ENCODE peak calls at places on chromosomes 7 and 10, in nine cellular contexts. One of them, this sample, is unnamed.

GRCh38 chr10:44386546-44387052 is 1.7 kb upstream of the CXCL12 start:
- DNase-seq in SK-N-SH: peak
- DNase-seq in transverse colon: peak
- DNase-seq in HepG2: peak
- DNase-seq in K562: peak
- DNase-seq in stomach: peak
- DNase-seq in GM12878: no peak
- DNase-seq in sigmoid colon: peak
- DNase-seq in H1: no peak
- DNase-seq in this sample: no peak

GRCh38 chr10:89382757-89383156 is 4.9 kb downstream of the IFIT1B start:
- DNase-seq in SK-N-SH: no peak
- DNase-seq in transverse colon: no peak
- DNase-seq in HepG2: no peak
- DNase-seq in K562: no peak
- DNase-seq in stomach: no peak
- DNase-seq in GM12878: no peak
- DNase-seq in sigmoid colon: no peak
- DNase-seq in H1: no peak
- DNase-seq in this sample: peak

GRCh38 chr10:64286533-64286932 is 765.3 kb downstream of the REEP3 start:
- DNase-seq in SK-N-SH: no peak
- DNase-seq in transverse colon: no peak
- DNase-seq in HepG2: no peak
- DNase-seq in K562: no peak
- DNase-seq in stomach: no peak
- DNase-seq in GM12878: no peak
- DNase-seq in sigmoid colon: no peak
- DNase-seq in H1: no peak
- DNase-seq in this sample: no peak

GRCh38 chr10:26046073-26046684 is 112.2 kb downstream of the MYO3A start:
- DNase-seq in SK-N-SH: no peak
- DNase-seq in transverse colon: no peak
- DNase-seq in HepG2: no peak
- DNase-seq in K562: no peak
- DNase-seq in stomach: no peak
- DNase-seq in GM12878: no peak
- DNase-seq in sigmoid colon: no peak
- DNase-seq in H1: no peak
- DNase-seq in this sample: no peak

GRCh38 chr10:12041766-12042408 is 722 bp downstream of the UPF2 start:
- DNase-seq in SK-N-SH: no peak
- DNase-seq in transverse colon: peak
- DNase-seq in HepG2: peak
- DNase-seq in K562: no peak
- DNase-seq in stomach: no peak
- DNase-seq in GM12878: no peak
- DNase-seq in sigmoid colon: no peak
- DNase-seq in H1: no peak
- DNase-seq in this sample: no peak

GRCh38 chr10:101536800-101537199 is 51.3 kb downstream of the POLL start:
- DNase-seq in SK-N-SH: peak
- DNase-seq in transverse colon: no peak
- DNase-seq in HepG2: peak
- DNase-seq in K562: peak
- DNase-seq in stomach: no peak
- DNase-seq in GM12878: no peak
- DNase-seq in sigmoid colon: no peak
- DNase-seq in H1: no peak
- DNase-seq in this sample: no peak

GRCh38 chr7:2475678-2476015 is 551 bp downstream of the GRIFIN start:
- DNase-seq in SK-N-SH: no peak
- DNase-seq in transverse colon: no peak
- DNase-seq in HepG2: no peak
- DNase-seq in K562: no peak
- DNase-seq in stomach: no peak
- DNase-seq in GM12878: no peak
- DNase-seq in sigmoid colon: no peak
- DNase-seq in H1: no peak
- DNase-seq in this sample: no peak

GRCh38 chr10:95508730-95509129 is 52.4 kb downstream of the SORBS1 start:
- DNase-seq in SK-N-SH: no peak
- DNase-seq in transverse colon: no peak
- DNase-seq in HepG2: peak
- DNase-seq in K562: no peak
- DNase-seq in stomach: no peak
- DNase-seq in GM12878: no peak
- DNase-seq in sigmoid colon: no peak
- DNase-seq in H1: no peak
- DNase-seq in this sample: no peak

GRCh38 chr7:44275146-44275545 is 50.2 kb downstream of the CAMK2B start:
- DNase-seq in SK-N-SH: no peak
- DNase-seq in transverse colon: no peak
- DNase-seq in HepG2: no peak
- DNase-seq in K562: no peak
- DNase-seq in stomach: no peak
- DNase-seq in GM12878: no peak
- DNase-seq in sigmoid colon: no peak
- DNase-seq in H1: no peak
- DNase-seq in this sample: no peak

GRCh38 chr7:142711722-142712616 is 37.3 kb upstream of the PRSS1 start:
- DNase-seq in SK-N-SH: peak
- DNase-seq in transverse colon: no peak
- DNase-seq in HepG2: no peak
- DNase-seq in K562: peak
- DNase-seq in stomach: no peak
- DNase-seq in GM12878: no peak
- DNase-seq in sigmoid colon: no peak
- DNase-seq in H1: no peak
- DNase-seq in this sample: no peak

GRCh38 chr7:46853451-46853850 is 728.5 kb downstream of the TNS3 start:
- DNase-seq in SK-N-SH: no peak
- DNase-seq in transverse colon: no peak
- DNase-seq in HepG2: no peak
- DNase-seq in K562: no peak
- DNase-seq in stomach: no peak
- DNase-seq in GM12878: no peak
- DNase-seq in sigmoid colon: no peak
- DNase-seq in H1: no peak
- DNase-seq in this sample: no peak

GRCh38 chr10:15211464-15211979 is 43.0 kb upstream of the NMT2 start:
- DNase-seq in SK-N-SH: no peak
- DNase-seq in transverse colon: no peak
- DNase-seq in HepG2: no peak
- DNase-seq in K562: no peak
- DNase-seq in stomach: no peak
- DNase-seq in GM12878: no peak
- DNase-seq in sigmoid colon: no peak
- DNase-seq in H1: no peak
- DNase-seq in this sample: no peak

GRCh38 chr10:853017-853416 is 78.5 kb downstream of the LARP4B start:
- DNase-seq in SK-N-SH: no peak
- DNase-seq in transverse colon: no peak
- DNase-seq in HepG2: no peak
- DNase-seq in K562: no peak
- DNase-seq in stomach: no peak
- DNase-seq in GM12878: no peak
- DNase-seq in sigmoid colon: no peak
- DNase-seq in H1: no peak
- DNase-seq in this sample: no peak

GRCh38 chr7:76327610-76328009 is 25.1 kb downstream of the HSPB1 start:
- DNase-seq in SK-N-SH: peak
- DNase-seq in transverse colon: no peak
- DNase-seq in HepG2: no peak
- DNase-seq in K562: no peak
- DNase-seq in stomach: no peak
- DNase-seq in GM12878: no peak
- DNase-seq in sigmoid colon: peak
- DNase-seq in H1: no peak
- DNase-seq in this sample: no peak

GRCh38 chr7:121800916-121801675 is 71.9 kb upstream of the PTPRZ1 start:
- DNase-seq in SK-N-SH: no peak
- DNase-seq in transverse colon: no peak
- DNase-seq in HepG2: no peak
- DNase-seq in K562: no peak
- DNase-seq in stomach: no peak
- DNase-seq in GM12878: no peak
- DNase-seq in sigmoid colon: no peak
- DNase-seq in H1: no peak
- DNase-seq in this sample: no peak

GRCh38 chr10:112953075-112953501 is 3.0 kb downstream of the TCF7L2 start:
- DNase-seq in SK-N-SH: no peak
- DNase-seq in transverse colon: peak
- DNase-seq in HepG2: no peak
- DNase-seq in K562: no peak
- DNase-seq in stomach: no peak
- DNase-seq in GM12878: no peak
- DNase-seq in sigmoid colon: peak
- DNase-seq in H1: no peak
- DNase-seq in this sample: no peak

GRCh38 chr10:112950714-112951348 is 784 bp downstream of the TCF7L2 start:
- DNase-seq in SK-N-SH: peak
- DNase-seq in transverse colon: peak
- DNase-seq in HepG2: no peak
- DNase-seq in K562: peak
- DNase-seq in stomach: no peak
- DNase-seq in GM12878: no peak
- DNase-seq in sigmoid colon: peak
- DNase-seq in H1: no peak
- DNase-seq in this sample: no peak

GRCh38 chr10:112951349-112952281 is 1.6 kb downstream of the TCF7L2 start:
- DNase-seq in SK-N-SH: peak
- DNase-seq in transverse colon: peak
- DNase-seq in HepG2: peak
- DNase-seq in K562: peak
- DNase-seq in stomach: peak
- DNase-seq in GM12878: no peak
- DNase-seq in sigmoid colon: peak
- DNase-seq in H1: no peak
- DNase-seq in this sample: no peak

GRCh38 chr10:112953760-112954159 is 3.7 kb downstream of the TCF7L2 start:
- DNase-seq in SK-N-SH: no peak
- DNase-seq in transverse colon: no peak
- DNase-seq in HepG2: no peak
- DNase-seq in K562: no peak
- DNase-seq in stomach: no peak
- DNase-seq in GM12878: no peak
- DNase-seq in sigmoid colon: no peak
- DNase-seq in H1: no peak
- DNase-seq in this sample: no peak

DNA sequence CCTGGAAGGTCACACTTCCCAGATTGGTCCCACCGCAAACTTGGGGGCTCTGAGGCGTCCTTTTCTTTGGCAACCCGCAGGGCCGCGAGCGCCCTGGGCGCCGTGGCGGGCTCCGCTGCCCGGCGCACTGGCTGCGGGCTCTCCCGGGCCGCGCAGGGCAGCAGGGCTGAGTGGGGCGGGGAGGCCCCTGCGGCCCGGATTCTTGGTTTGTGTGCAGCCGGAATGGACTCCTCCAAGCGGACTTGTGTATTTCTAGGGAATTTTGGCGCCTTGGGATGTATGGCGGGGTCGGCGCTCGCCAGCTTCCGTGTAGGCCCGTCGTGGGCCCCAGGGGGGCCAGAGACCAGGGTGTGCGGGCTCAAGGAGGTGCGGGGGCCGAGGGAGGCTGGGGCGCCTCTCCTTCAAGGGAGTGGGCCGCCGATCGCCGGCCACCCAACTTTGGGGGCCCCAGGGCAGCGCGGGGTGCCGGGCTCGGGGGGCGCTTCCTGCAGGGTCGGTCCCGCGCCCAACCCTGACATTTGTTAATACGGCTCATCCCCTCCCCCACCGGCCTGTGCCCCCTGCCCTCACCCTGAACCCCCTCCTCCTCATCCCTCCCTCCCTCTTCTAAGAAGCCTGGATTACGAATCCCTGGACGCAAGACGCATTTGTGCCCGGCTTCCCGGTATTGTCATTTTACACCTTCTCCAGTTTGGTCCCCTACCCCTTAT is 2.4 kb downstream of the TCF7L2 start:
- DNase-seq in SK-N-SH: peak
- DNase-seq in transverse colon: peak
- DNase-seq in HepG2: no peak
- DNase-seq in K562: no peak
- DNase-seq in stomach: no peak
- DNase-seq in GM12878: no peak
- DNase-seq in sigmoid colon: peak
- DNase-seq in H1: no peak
- DNase-seq in this sample: no peak
- H3K27ac ChIP-seq in SK-N-SH: peak
- H3K27ac ChIP-seq in transverse colon: peak
- H3K27ac ChIP-seq in HepG2: peak
- H3K27ac ChIP-seq in K562: peak
- H3K27ac ChIP-seq in stomach: peak
- H3K27ac ChIP-seq in GM12878: no peak
- H3K27ac ChIP-seq in sigmoid colon: peak
- H3K27ac ChIP-seq in H1: peak
- H3K27ac ChIP-seq in this sample: peak

GRCh38 chr10:32961892-32962369 is 3.9 kb upstream of the ITGB1 start:
- DNase-seq in SK-N-SH: no peak
- DNase-seq in transverse colon: no peak
- DNase-seq in HepG2: peak
- DNase-seq in K562: no peak
- DNase-seq in stomach: no peak
- DNase-seq in GM12878: no peak
- DNase-seq in sigmoid colon: no peak
- DNase-seq in H1: no peak
- DNase-seq in this sample: no peak
- TF ChIP-seq POLR2AphosphoS5 in SK-N-SH: peak
- TF ChIP-seq POLR2AphosphoS5 in transverse colon: peak
- TF ChIP-seq POLR2AphosphoS5 in HepG2: no peak
- TF ChIP-seq POLR2AphosphoS5 in K562: no peak
- TF ChIP-seq POLR2AphosphoS5 in stomach: peak
- TF ChIP-seq POLR2AphosphoS5 in GM12878: no peak
- TF ChIP-seq POLR2AphosphoS5 in sigmoid colon: peak
- TF ChIP-seq POLR2AphosphoS5 in H1: no peak
- TF ChIP-seq POLR2AphosphoS5 in this sample: peak

GRCh38 chr7:159370-160270 is 32.8 kb upstream of the FAM20C start:
- DNase-seq in SK-N-SH: peak
- DNase-seq in transverse colon: no peak
- DNase-seq in HepG2: no peak
- DNase-seq in K562: no peak
- DNase-seq in stomach: no peak
- DNase-seq in GM12878: no peak
- DNase-seq in sigmoid colon: no peak
- DNase-seq in H1: no peak
- DNase-seq in this sample: peak
- TF ChIP-seq EP300 in SK-N-SH: no peak
- TF ChIP-seq EP300 in transverse colon: no peak
- TF ChIP-seq EP300 in HepG2: no peak
- TF ChIP-seq EP300 in K562: no peak
- TF ChIP-seq EP300 in stomach: no peak
- TF ChIP-seq EP300 in GM12878: no peak
- TF ChIP-seq EP300 in sigmoid colon: no peak
- TF ChIP-seq EP300 in H1: no peak
- TF ChIP-seq EP300 in this sample: no peak

DNA sequence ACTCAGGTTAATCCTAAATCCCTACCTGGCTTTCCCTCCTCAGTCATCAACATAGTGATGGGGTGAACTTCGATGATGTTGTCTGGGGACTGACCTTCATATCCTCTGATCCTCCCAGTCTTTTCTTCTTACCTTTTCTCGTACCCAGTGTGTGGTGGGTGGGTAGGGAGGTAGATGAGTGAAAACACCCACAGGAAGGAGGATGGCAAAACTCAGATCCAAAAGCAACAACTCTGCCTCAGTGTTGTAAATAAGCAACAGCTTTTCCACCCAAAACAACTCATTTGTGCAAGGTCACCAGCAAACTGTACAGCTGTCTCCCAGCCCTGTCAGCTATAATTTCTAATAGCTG is 38.6 kb downstream of the VOPP1 start:
- DNase-seq in SK-N-SH: no peak
- DNase-seq in transverse colon: no peak
- DNase-seq in HepG2: no peak
- DNase-seq in K562: no peak
- DNase-seq in stomach: no peak
- DNase-seq in GM12878: no peak
- DNase-seq in sigmoid colon: no peak
- DNase-seq in H1: no peak
- DNase-seq in this sample: no peak
- H3K27ac ChIP-seq in SK-N-SH: peak
- H3K27ac ChIP-seq in transverse colon: peak
- H3K27ac ChIP-seq in HepG2: no peak
- H3K27ac ChIP-seq in K562: no peak
- H3K27ac ChIP-seq in stomach: peak
- H3K27ac ChIP-seq in GM12878: peak
- H3K27ac ChIP-seq in sigmoid colon: peak
- H3K27ac ChIP-seq in H1: no peak
- H3K27ac ChIP-seq in this sample: peak